ENCODE peak calls at places on chromosomes 4 and X, in four cellular contexts. U, B, Y and P are unnamed samples.

GRCh38 chr4:82284475-82284857 is 89.3 kb downstream of the HNRNPD start:
- DNase-seq in U (no peak), B (peak; percentile 70), Y (no peak), P (no peak)

GRCh38 chr4:47498899-47499298 is 13.8 kb downstream of the ATP10D start:
- DNase-seq in U (no peak), B (no peak), Y (no peak), P (no peak)

GRCh38 chr4:174284181-174284886 is 623 bp downstream of the CEP44 start:
- DNase-seq in U (peak; percentile 67), B (peak; percentile 4), Y (peak; percentile 86), P (peak; percentile 16)

GRCh38 chr4:136395212-136395722 is 1137.0 kb downstream of the PCDH18 start:
- DNase-seq in U (no peak), B (no peak), Y (no peak), P (no peak)

GRCh38 chrX:77595848-77596247 is 148.7 kb downstream of the FGF16 start:
- DNase-seq in U (no peak), B (no peak), Y (peak; percentile 2), P (no peak)

GRCh38 chr4:73979407-73979806 is 2.4 kb downstream of the PF4 start:
- DNase-seq in U (no peak), B (no peak), Y (no peak), P (no peak)

GRCh38 chrX:40176256-40176978 is 78.7 kb upstream of the BCOR start:
- DNase-seq in U (peak; percentile 32), B (peak; percentile 81), Y (peak; percentile 60), P (peak; percentile 77)

GRCh38 chr4:81460837-81461233 is 10.9 kb downstream of the RASGEF1B start:
- DNase-seq in U (no peak), B (no peak), Y (no peak), P (no peak)

GRCh38 chr4:184191267-184191666 is 26.4 kb downstream of the ENPP6 start:
- DNase-seq in U (no peak), B (no peak), Y (no peak), P (no peak)

GRCh38 chrX:124289443-124289842 is 43.0 kb upstream of the TEX13D start:
- DNase-seq in U (no peak), B (no peak), Y (no peak), P (no peak)

GRCh38 chr4:103450693-103451092 is 252.6 kb upstream of the CENPE start:
- DNase-seq in U (no peak), B (no peak), Y (no peak), P (no peak)

GRCh38 chr4:173317003-173317402 is 17.2 kb downstream of the HMGB2 start:
- DNase-seq in U (no peak), B (peak; percentile 26), Y (peak; percentile 32), P (no peak)

GRCh38 chrX:16643160-16643559 is 6.8 kb upstream of the S100G start:
- DNase-seq in U (no peak), B (no peak), Y (peak; percentile 33), P (no peak)

GRCh38 chrX:57821703-57822375 is 88.4 kb downstream of the ZXDA start:
- DNase-seq in U (peak; percentile 21), B (peak; percentile 59), Y (peak; percentile 54), P (peak; percentile 59)

GRCh38 chr4:153318696-153319320 is 25.7 kb upstream of the MND1 start:
- DNase-seq in U (peak; percentile 48), B (peak; percentile 63), Y (peak; percentile 68), P (peak; percentile 72)

GRCh38 chr4:76212851-76213414 is 691 bp downstream of the SCARB2 start:
- DNase-seq in U (no peak), B (no peak), Y (peak; percentile 35), P (peak; percentile 52)

GRCh38 chr4:142040043-142040442 is 403.7 kb downstream of the IL15 start:
- DNase-seq in U (no peak), B (no peak), Y (no peak), P (no peak)

GRCh38 chr4:102554482-102554881 is 53.3 kb downstream of the NFKB1 start:
- DNase-seq in U (no peak), B (no peak), Y (no peak), P (no peak)

GRCh38 chr4:54543088-54543795 is 114.5 kb upstream of the KIT start:
- DNase-seq in U (peak; percentile 65), B (no peak), Y (peak; percentile 64), P (no peak)